ENCODE peak calls at places on chromosome 2, in eight cellular contexts. One of them, this sample, is unnamed. For H3K9me3, the result is how much of the 10 kb centered on the place peaks cover.

GRCh38 chr2:158556124-158556523 is 99.4 kb downstream of the PKP4 start:
- DNase-seq in K562: no peak
- DNase-seq in stomach: no peak
- DNase-seq in sigmoid colon: no peak
- DNase-seq in HCT116: no peak
- DNase-seq in HepG2: no peak
- DNase-seq in breast epithelium: no peak
- DNase-seq in suprapubic skin: no peak
- DNase-seq in this sample: no peak

GRCh38 chr2:68741238-68741637 is 6.6 kb downstream of the ARHGAP25 start:
- DNase-seq in K562: no peak
- DNase-seq in stomach: no peak
- DNase-seq in HCT116: no peak
- DNase-seq in suprapubic skin: no peak
- DNase-seq in HepG2: no peak
- DNase-seq in sigmoid colon: no peak
- DNase-seq in breast epithelium: no peak
- DNase-seq in this sample: no peak

GRCh38 chr2:62856228-62857040 is 150.9 kb downstream of the EHBP1 start:
- DNase-seq in HepG2: no peak
- DNase-seq in breast epithelium: no peak
- DNase-seq in sigmoid colon: no peak
- DNase-seq in stomach: no peak
- DNase-seq in suprapubic skin: no peak
- DNase-seq in K562: no peak
- DNase-seq in HCT116: no peak
- DNase-seq in this sample: no peak

GRCh38 chr2:239328306-239329191 is 72.3 kb downstream of the HDAC4 start:
- DNase-seq in breast epithelium: no peak
- DNase-seq in HepG2: no peak
- DNase-seq in HCT116: no peak
- DNase-seq in K562: peak
- DNase-seq in stomach: peak
- DNase-seq in sigmoid colon: peak
- DNase-seq in suprapubic skin: peak
- DNase-seq in this sample: no peak

GRCh38 chr2:166344286-166345113 is 31.2 kb downstream of the SCN9A start:
- DNase-seq in HepG2: peak
- DNase-seq in stomach: no peak
- DNase-seq in breast epithelium: no peak
- DNase-seq in HCT116: no peak
- DNase-seq in K562: no peak
- DNase-seq in sigmoid colon: no peak
- DNase-seq in suprapubic skin: no peak
- DNase-seq in this sample: no peak

GRCh38 chr2:171294608-171295007 is 133.9 kb upstream of the TLK1 start:
- DNase-seq in HepG2: no peak
- DNase-seq in K562: no peak
- DNase-seq in HCT116: no peak
- DNase-seq in stomach: no peak
- DNase-seq in sigmoid colon: no peak
- DNase-seq in breast epithelium: no peak
- DNase-seq in suprapubic skin: no peak
- DNase-seq in this sample: no peak

GRCh38 chr2:188734688-188735087 is 239.5 kb upstream of the COL3A1 start:
- DNase-seq in sigmoid colon: no peak
- DNase-seq in suprapubic skin: no peak
- DNase-seq in HepG2: no peak
- DNase-seq in K562: no peak
- DNase-seq in breast epithelium: no peak
- DNase-seq in stomach: no peak
- DNase-seq in HCT116: no peak
- DNase-seq in this sample: no peak

GRCh38 chr2:157427003-157427921 is 16.6 kb downstream of the CYTIP start:
- DNase-seq in K562: no peak
- DNase-seq in HCT116: no peak
- DNase-seq in stomach: no peak
- DNase-seq in HepG2: no peak
- DNase-seq in sigmoid colon: no peak
- DNase-seq in suprapubic skin: no peak
- DNase-seq in breast epithelium: no peak
- DNase-seq in this sample: no peak

GRCh38 chr2:80326861-80327260 is 22.3 kb upstream of the LRRTM1 start:
- DNase-seq in stomach: no peak
- DNase-seq in suprapubic skin: no peak
- DNase-seq in HCT116: no peak
- DNase-seq in sigmoid colon: no peak
- DNase-seq in HepG2: no peak
- DNase-seq in K562: no peak
- DNase-seq in breast epithelium: no peak
- DNase-seq in this sample: no peak

GRCh38 chr2:240000671-240001070 is 24.5 kb downstream of the NDUFA10 start:
- DNase-seq in HepG2: no peak
- DNase-seq in suprapubic skin: no peak
- DNase-seq in breast epithelium: no peak
- DNase-seq in HCT116: no peak
- DNase-seq in sigmoid colon: no peak
- DNase-seq in stomach: no peak
- DNase-seq in K562: no peak
- DNase-seq in this sample: no peak

GRCh38 chr2:222410534-222410933 is 13.8 kb upstream of the SGPP2 start:
- DNase-seq in HCT116: no peak
- DNase-seq in HepG2: no peak
- DNase-seq in sigmoid colon: no peak
- DNase-seq in stomach: no peak
- DNase-seq in K562: no peak
- DNase-seq in suprapubic skin: no peak
- DNase-seq in breast epithelium: no peak
- DNase-seq in this sample: no peak

GRCh38 chr2:26764078-26764887 is at the start of gene SLC35F6:
- DNase-seq in HepG2: peak
- DNase-seq in stomach: peak
- DNase-seq in HCT116: no peak
- DNase-seq in breast epithelium: peak
- DNase-seq in suprapubic skin: peak
- DNase-seq in sigmoid colon: peak
- DNase-seq in K562: peak
- DNase-seq in this sample: peak

GRCh38 chr2:29114514-29114840 is 738 bp upstream of the CLIP4 start:
- DNase-seq in HepG2: no peak
- DNase-seq in sigmoid colon: no peak
- DNase-seq in breast epithelium: peak
- DNase-seq in HCT116: no peak
- DNase-seq in stomach: no peak
- DNase-seq in suprapubic skin: no peak
- DNase-seq in K562: no peak
- DNase-seq in this sample: no peak

GRCh38 chr2:233210843-233211600 is 40.5 kb upstream of the ATG16L1 start:
- DNase-seq in breast epithelium: peak
- DNase-seq in stomach: peak
- DNase-seq in HCT116: peak
- DNase-seq in HepG2: no peak
- DNase-seq in sigmoid colon: peak
- DNase-seq in suprapubic skin: peak
- DNase-seq in K562: no peak
- DNase-seq in this sample: peak

GRCh38 chr2:194867328-194867727 is 789.7 kb upstream of the SLC39A10 start:
- DNase-seq in stomach: no peak
- DNase-seq in HepG2: no peak
- DNase-seq in K562: no peak
- DNase-seq in breast epithelium: no peak
- DNase-seq in HCT116: no peak
- DNase-seq in suprapubic skin: no peak
- DNase-seq in sigmoid colon: no peak
- DNase-seq in this sample: no peak

GRCh38 chr2:241844066-241844728 is 14.5 kb downstream of the PDCD1 start:
- DNase-seq in suprapubic skin: peak
- DNase-seq in sigmoid colon: peak
- DNase-seq in HepG2: no peak
- DNase-seq in breast epithelium: no peak
- DNase-seq in HCT116: peak
- DNase-seq in stomach: peak
- DNase-seq in K562: peak
- DNase-seq in this sample: peak

GRCh38 chr2:75098856-75099255 is 100.5 kb downstream of the TACR1 start:
- DNase-seq in HCT116: no peak
- DNase-seq in breast epithelium: no peak
- DNase-seq in sigmoid colon: no peak
- DNase-seq in suprapubic skin: no peak
- DNase-seq in stomach: no peak
- DNase-seq in HepG2: peak
- DNase-seq in K562: peak
- DNase-seq in this sample: no peak

GRCh38 chr2:24434576-24434975 is 56.5 kb upstream of the NCOA1 start:
- DNase-seq in HepG2: no peak
- DNase-seq in breast epithelium: no peak
- DNase-seq in HCT116: no peak
- DNase-seq in stomach: no peak
- DNase-seq in sigmoid colon: no peak
- DNase-seq in suprapubic skin: no peak
- DNase-seq in K562: no peak
- DNase-seq in this sample: no peak

GRCh38 chr2:4247796-4248195 is 544.4 kb downstream of the DCDC2C start:
- DNase-seq in suprapubic skin: no peak
- DNase-seq in K562: no peak
- DNase-seq in breast epithelium: no peak
- DNase-seq in HepG2: no peak
- DNase-seq in sigmoid colon: no peak
- DNase-seq in stomach: no peak
- DNase-seq in HCT116: no peak
- DNase-seq in this sample: no peak
- H3K9me3 ChIP-seq in suprapubic skin: under half
- H3K9me3 ChIP-seq in K562: under half
- H3K9me3 ChIP-seq in breast epithelium: under half
- H3K9me3 ChIP-seq in HepG2: under half
- H3K9me3 ChIP-seq in sigmoid colon: under half
- H3K9me3 ChIP-seq in stomach: under half
- H3K9me3 ChIP-seq in HCT116: under half
- H3K9me3 ChIP-seq in this sample: under half

DNA sequence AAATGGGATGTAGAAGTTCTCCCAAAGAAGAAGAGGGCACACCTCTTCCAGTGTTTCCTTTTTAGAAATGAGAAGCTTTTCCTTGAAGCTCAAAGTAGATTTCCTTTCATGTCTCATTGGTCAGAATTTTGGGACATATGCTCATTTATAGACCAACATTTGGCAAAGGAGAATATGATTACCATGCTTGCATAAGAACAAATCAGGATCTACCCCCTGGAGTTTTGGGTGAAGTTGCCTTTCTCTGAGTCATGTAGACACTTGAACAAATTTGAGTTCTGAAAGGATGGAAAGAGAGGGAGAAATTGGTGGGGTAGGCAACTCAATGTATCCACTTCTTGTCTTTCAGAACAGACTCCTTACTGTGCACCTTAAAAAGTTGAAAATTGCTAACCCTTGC is 409.0 kb downstream of the SLC4A3 start:
- DNase-seq in breast epithelium: no peak
- DNase-seq in suprapubic skin: no peak
- DNase-seq in stomach: no peak
- DNase-seq in sigmoid colon: no peak
- DNase-seq in K562: no peak
- DNase-seq in HCT116: no peak
- DNase-seq in HepG2: no peak
- DNase-seq in this sample: no peak
- TF ChIP-seq POLR2A in breast epithelium: no peak
- TF ChIP-seq POLR2A in suprapubic skin: no peak
- TF ChIP-seq POLR2A in stomach: no peak
- TF ChIP-seq POLR2A in sigmoid colon: no peak
- TF ChIP-seq POLR2A in K562: no peak
- TF ChIP-seq POLR2A in HCT116: no peak
- TF ChIP-seq POLR2A in HepG2: no peak
- TF ChIP-seq POLR2A in this sample: no peak

DNA sequence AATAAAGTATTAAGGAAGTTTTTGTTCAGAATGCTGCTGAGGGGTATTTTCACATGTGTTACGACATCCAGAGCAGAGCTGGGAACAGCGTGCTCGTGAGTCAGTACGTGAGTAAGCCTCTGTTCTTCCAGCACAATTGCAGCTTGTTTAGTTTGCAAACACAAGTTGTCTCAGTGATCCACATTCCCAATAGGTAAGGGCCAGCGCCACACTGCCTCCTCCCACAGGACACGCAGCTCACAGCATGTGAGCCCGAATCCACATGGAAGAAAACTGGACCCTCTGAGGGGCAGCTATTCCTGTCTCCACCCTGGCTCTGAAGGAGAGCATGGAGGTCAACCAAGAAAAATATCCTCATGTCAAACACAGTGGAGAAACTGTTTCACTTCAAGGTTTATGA is 173.9 kb upstream of the PID1 start:
- DNase-seq in sigmoid colon: peak
- DNase-seq in stomach: peak
- DNase-seq in HCT116: peak
- DNase-seq in suprapubic skin: peak
- DNase-seq in K562: no peak
- DNase-seq in HepG2: peak
- DNase-seq in breast epithelium: peak
- DNase-seq in this sample: peak
- TF ChIP-seq POLR2AphosphoS5 in sigmoid colon: peak
- TF ChIP-seq POLR2AphosphoS5 in stomach: peak
- TF ChIP-seq POLR2AphosphoS5 in HCT116: peak
- TF ChIP-seq POLR2AphosphoS5 in suprapubic skin: no peak
- TF ChIP-seq POLR2AphosphoS5 in K562: no peak
- TF ChIP-seq POLR2AphosphoS5 in HepG2: no peak
- TF ChIP-seq POLR2AphosphoS5 in breast epithelium: no peak
- TF ChIP-seq POLR2AphosphoS5 in this sample: no peak

GRCh38 chr2:204535356-204535755 is 9.9 kb upstream of the PARD3B start:
- DNase-seq in sigmoid colon: no peak
- DNase-seq in K562: no peak
- DNase-seq in HCT116: no peak
- DNase-seq in suprapubic skin: no peak
- DNase-seq in breast epithelium: no peak
- DNase-seq in HepG2: no peak
- DNase-seq in stomach: no peak
- DNase-seq in this sample: no peak
- H3K9me3 ChIP-seq in sigmoid colon: under half
- H3K9me3 ChIP-seq in K562: under half
- H3K9me3 ChIP-seq in HCT116: under half
- H3K9me3 ChIP-seq in suprapubic skin: under half
- H3K9me3 ChIP-seq in breast epithelium: under half
- H3K9me3 ChIP-seq in HepG2: under half
- H3K9me3 ChIP-seq in stomach: under half
- H3K9me3 ChIP-seq in this sample: under half

DNA sequence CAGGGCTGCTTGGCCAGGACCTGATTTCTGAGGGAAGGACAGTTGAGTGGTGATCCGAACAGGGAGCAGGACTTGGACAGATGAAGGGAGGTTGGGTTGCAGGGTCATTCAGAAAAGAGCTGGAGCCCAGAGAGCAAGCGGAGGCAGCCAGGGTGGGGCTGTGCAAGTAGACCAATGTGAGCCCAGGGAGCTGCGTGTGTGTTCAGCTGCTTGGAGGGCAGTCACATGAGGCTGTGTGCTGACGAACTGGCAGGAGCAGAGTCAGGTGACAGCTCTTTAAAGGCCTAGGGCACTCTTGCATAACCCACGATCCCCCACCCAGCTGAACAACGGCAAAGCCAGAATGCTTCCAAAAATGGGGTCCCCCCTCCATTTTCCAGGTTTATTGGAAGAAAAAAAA is 4.6 kb upstream of the MLPH start:
- DNase-seq in breast epithelium: peak
- DNase-seq in sigmoid colon: peak
- DNase-seq in suprapubic skin: peak
- DNase-seq in K562: no peak
- DNase-seq in HCT116: no peak
- DNase-seq in HepG2: peak
- DNase-seq in stomach: peak
- DNase-seq in this sample: peak
- TF ChIP-seq POLR2A in breast epithelium: no peak
- TF ChIP-seq POLR2A in sigmoid colon: no peak
- TF ChIP-seq POLR2A in suprapubic skin: peak
- TF ChIP-seq POLR2A in K562: no peak
- TF ChIP-seq POLR2A in HCT116: no peak
- TF ChIP-seq POLR2A in HepG2: no peak
- TF ChIP-seq POLR2A in stomach: no peak
- TF ChIP-seq POLR2A in this sample: no peak

This sample was measured in upper lobe of left lung.